ENCODE peak calls at places on chromosomes 13 and 19, in ten cellular contexts. One of them, this sample, is unnamed.

GRCh38 chr13:63843766-63844699 is 2428.4 kb upstream of the PCDH20 start:
- DNase-seq in amygdala: no peak
- DNase-seq in HEK293T: no peak
- DNase-seq in aorta: no peak
- DNase-seq in stimulated activated CD8-positive, alpha-beta memory T cell treated with anti-CD3 and anti-CD28 coated beads, Interleukin-15, amount 100 ng/mL, for 24 hours: no peak
- DNase-seq in activated naive CD4-positive, alpha-beta T cell treated with anti-CD3 and anti-CD28 coated beads, Interleukin-2, amount 50 U/mL, for 72 hours: no peak
- DNase-seq in omental fat pad: no peak
- DNase-seq in C1 segment of cervical spinal cord: no peak
- DNase-seq in cardiac fibroblast: no peak
- DNase-seq in fibroblast of the conjunctiva: no peak
- DNase-seq in this sample: no peak

GRCh38 chr19:611506-611869 is 21.8 kb downstream of the HCN2 start:
- DNase-seq in amygdala: no peak
- DNase-seq in HEK293T: no peak
- DNase-seq in aorta: no peak
- DNase-seq in stimulated activated CD8-positive, alpha-beta memory T cell treated with anti-CD3 and anti-CD28 coated beads, Interleukin-15, amount 100 ng/mL, for 24 hours: no peak
- DNase-seq in activated naive CD4-positive, alpha-beta T cell treated with anti-CD3 and anti-CD28 coated beads, Interleukin-2, amount 50 U/mL, for 72 hours: peak
- DNase-seq in omental fat pad: no peak
- DNase-seq in C1 segment of cervical spinal cord: no peak
- DNase-seq in cardiac fibroblast: peak
- DNase-seq in fibroblast of the conjunctiva: peak
- DNase-seq in this sample: no peak

GRCh38 chr19:48646192-48646911 is 365 bp upstream of the CA11 start:
- DNase-seq in amygdala: peak
- DNase-seq in HEK293T: peak
- DNase-seq in aorta: peak
- DNase-seq in stimulated activated CD8-positive, alpha-beta memory T cell treated with anti-CD3 and anti-CD28 coated beads, Interleukin-15, amount 100 ng/mL, for 24 hours: peak
- DNase-seq in activated naive CD4-positive, alpha-beta T cell treated with anti-CD3 and anti-CD28 coated beads, Interleukin-2, amount 50 U/mL, for 72 hours: peak
- DNase-seq in omental fat pad: peak
- DNase-seq in C1 segment of cervical spinal cord: peak
- DNase-seq in cardiac fibroblast: peak
- DNase-seq in fibroblast of the conjunctiva: peak
- DNase-seq in this sample: peak

GRCh38 chr13:113774177-113775107 is 15.4 kb downstream of the TMEM255B start:
- DNase-seq in amygdala: no peak
- DNase-seq in HEK293T: no peak
- DNase-seq in aorta: no peak
- DNase-seq in stimulated activated CD8-positive, alpha-beta memory T cell treated with anti-CD3 and anti-CD28 coated beads, Interleukin-15, amount 100 ng/mL, for 24 hours: no peak
- DNase-seq in activated naive CD4-positive, alpha-beta T cell treated with anti-CD3 and anti-CD28 coated beads, Interleukin-2, amount 50 U/mL, for 72 hours: no peak
- DNase-seq in omental fat pad: peak
- DNase-seq in C1 segment of cervical spinal cord: no peak
- DNase-seq in cardiac fibroblast: peak
- DNase-seq in fibroblast of the conjunctiva: no peak
- DNase-seq in this sample: no peak

GRCh38 chr19:46413262-46414031 is at the start of gene CCDC8:
- DNase-seq in amygdala: no peak
- DNase-seq in HEK293T: peak
- DNase-seq in aorta: peak
- DNase-seq in stimulated activated CD8-positive, alpha-beta memory T cell treated with anti-CD3 and anti-CD28 coated beads, Interleukin-15, amount 100 ng/mL, for 24 hours: no peak
- DNase-seq in activated naive CD4-positive, alpha-beta T cell treated with anti-CD3 and anti-CD28 coated beads, Interleukin-2, amount 50 U/mL, for 72 hours: no peak
- DNase-seq in omental fat pad: no peak
- DNase-seq in C1 segment of cervical spinal cord: peak
- DNase-seq in cardiac fibroblast: peak
- DNase-seq in fibroblast of the conjunctiva: peak
- DNase-seq in this sample: peak

GRCh38 chr13:48570225-48570828 is 37.4 kb upstream of the RCBTB2 start:
- DNase-seq in amygdala: no peak
- DNase-seq in HEK293T: no peak
- DNase-seq in aorta: no peak
- DNase-seq in stimulated activated CD8-positive, alpha-beta memory T cell treated with anti-CD3 and anti-CD28 coated beads, Interleukin-15, amount 100 ng/mL, for 24 hours: no peak
- DNase-seq in activated naive CD4-positive, alpha-beta T cell treated with anti-CD3 and anti-CD28 coated beads, Interleukin-2, amount 50 U/mL, for 72 hours: no peak
- DNase-seq in omental fat pad: no peak
- DNase-seq in C1 segment of cervical spinal cord: no peak
- DNase-seq in cardiac fibroblast: no peak
- DNase-seq in fibroblast of the conjunctiva: no peak
- DNase-seq in this sample: no peak

GRCh38 chr19:1181606-1182005 is 7.5 kb upstream of the SBNO2 start:
- DNase-seq in amygdala: no peak
- DNase-seq in HEK293T: no peak
- DNase-seq in aorta: no peak
- DNase-seq in stimulated activated CD8-positive, alpha-beta memory T cell treated with anti-CD3 and anti-CD28 coated beads, Interleukin-15, amount 100 ng/mL, for 24 hours: no peak
- DNase-seq in activated naive CD4-positive, alpha-beta T cell treated with anti-CD3 and anti-CD28 coated beads, Interleukin-2, amount 50 U/mL, for 72 hours: no peak
- DNase-seq in omental fat pad: no peak
- DNase-seq in C1 segment of cervical spinal cord: no peak
- DNase-seq in cardiac fibroblast: no peak
- DNase-seq in fibroblast of the conjunctiva: no peak
- DNase-seq in this sample: peak

GRCh38 chr19:41939861-41940442 is 11.7 kb upstream of the ERFL start:
- DNase-seq in amygdala: no peak
- DNase-seq in HEK293T: no peak
- DNase-seq in aorta: no peak
- DNase-seq in stimulated activated CD8-positive, alpha-beta memory T cell treated with anti-CD3 and anti-CD28 coated beads, Interleukin-15, amount 100 ng/mL, for 24 hours: no peak
- DNase-seq in activated naive CD4-positive, alpha-beta T cell treated with anti-CD3 and anti-CD28 coated beads, Interleukin-2, amount 50 U/mL, for 72 hours: peak
- DNase-seq in omental fat pad: no peak
- DNase-seq in C1 segment of cervical spinal cord: no peak
- DNase-seq in cardiac fibroblast: no peak
- DNase-seq in fibroblast of the conjunctiva: no peak
- DNase-seq in this sample: no peak

GRCh38 chr13:41633776-41634175 is 176.4 kb downstream of the RGCC start:
- DNase-seq in amygdala: no peak
- DNase-seq in HEK293T: no peak
- DNase-seq in aorta: no peak
- DNase-seq in stimulated activated CD8-positive, alpha-beta memory T cell treated with anti-CD3 and anti-CD28 coated beads, Interleukin-15, amount 100 ng/mL, for 24 hours: no peak
- DNase-seq in activated naive CD4-positive, alpha-beta T cell treated with anti-CD3 and anti-CD28 coated beads, Interleukin-2, amount 50 U/mL, for 72 hours: no peak
- DNase-seq in omental fat pad: no peak
- DNase-seq in C1 segment of cervical spinal cord: no peak
- DNase-seq in cardiac fibroblast: no peak
- DNase-seq in fibroblast of the conjunctiva: no peak
- DNase-seq in this sample: no peak

GRCh38 chr19:55703790-55704215 is 28.8 kb downstream of the EPN1 start:
- DNase-seq in amygdala: peak
- DNase-seq in HEK293T: peak
- DNase-seq in aorta: peak
- DNase-seq in stimulated activated CD8-positive, alpha-beta memory T cell treated with anti-CD3 and anti-CD28 coated beads, Interleukin-15, amount 100 ng/mL, for 24 hours: peak
- DNase-seq in activated naive CD4-positive, alpha-beta T cell treated with anti-CD3 and anti-CD28 coated beads, Interleukin-2, amount 50 U/mL, for 72 hours: peak
- DNase-seq in omental fat pad: no peak
- DNase-seq in C1 segment of cervical spinal cord: no peak
- DNase-seq in cardiac fibroblast: peak
- DNase-seq in fibroblast of the conjunctiva: no peak
- DNase-seq in this sample: no peak